ENCODE peak calls at places on chromosome 20, in ten cellular contexts. B, S, A, R, Z, U, P, F, J and H are unnamed samples.

GRCh38 chr20:43914697-43915208 is at the start of gene TOX2:
- DNase-seq in R (no peak), J (no peak), S (no peak), Z (no peak), B (no peak), U (peak), A (peak), F (peak), P (peak), H (no peak)

GRCh38 chr20:5402903-5403531 is 86.3 kb upstream of the PROKR2 start:
- DNase-seq in J (no peak), U (peak), A (peak), P (no peak), B (no peak), S (no peak), R (no peak), Z (peak), F (peak), H (no peak)

GRCh38 chr20:52593634-52594033 is 378.5 kb upstream of the TSHZ2 start:
- DNase-seq in J (no peak), B (no peak), F (no peak), U (no peak), P (no peak), R (no peak), A (peak), Z (no peak), S (no peak), H (no peak)

GRCh38 chr20:63457737-63458136 is 14.7 kb downstream of the KCNQ2 start:
- DNase-seq in S (no peak), J (no peak), B (no peak), A (peak), U (no peak), R (no peak), F (peak), P (no peak), Z (peak), H (no peak)

GRCh38 chr20:22866757-22867425 is 168.2 kb upstream of the SSTR4 start:
- DNase-seq in A (no peak), P (no peak), J (no peak), Z (peak), F (no peak), U (no peak), B (no peak), S (no peak), R (no peak), H (no peak)

GRCh38 chr20:31817461-31817860 is 1.7 kb upstream of the MYLK2 start:
- DNase-seq in B (no peak), F (no peak), U (no peak), S (no peak), A (no peak), P (no peak), R (peak), J (no peak), Z (no peak), H (no peak)

GRCh38 chr20:63123326-63123725 is 92.6 kb downstream of the YTHDF1 start:
- DNase-seq in S (no peak), R (no peak), U (no peak), J (no peak), B (no peak), F (no peak), P (no peak), Z (no peak), A (no peak), H (no peak)

GRCh38 chr20:16926626-16927025 is 178.5 kb downstream of the OTOR start:
- DNase-seq in P (no peak), R (no peak), F (no peak), S (no peak), Z (no peak), J (no peak), B (no peak), A (no peak), U (no peak), H (no peak)

GRCh38 chr20:61502433-61502832 is 250.4 kb downstream of the CDH4 start:
- DNase-seq in U (no peak), J (no peak), P (no peak), F (no peak), S (no peak), Z (no peak), B (no peak), R (no peak), A (peak), H (no peak)

GRCh38 chr20:37071481-37071911 is 24.3 kb downstream of the RBL1 start:
- DNase-seq in S (no peak), F (no peak), A (peak), Z (peak), R (no peak), B (peak), U (no peak), J (no peak), P (no peak), H (no peak)

GRCh38 chr20:48708630-48709029 is 119.2 kb downstream of the PREX1 start:
- DNase-seq in J (no peak), A (no peak), S (no peak), F (no peak), U (no peak), B (no peak), R (no peak), P (no peak), Z (no peak), H (no peak)

GRCh38 chr20:36307412-36308317 is 1.5 kb downstream of the DLGAP4 start:
- DNase-seq in Z (no peak), J (no peak), U (no peak), F (no peak), B (no peak), S (no peak), P (no peak), R (peak), A (no peak), H (no peak)

GRCh38 chr20:12823742-12824141 is 185.0 kb upstream of the SPTLC3 start:
- DNase-seq in A (no peak), S (no peak), Z (no peak), F (no peak), P (no peak), J (no peak), B (no peak), R (no peak), U (no peak), H (no peak)

GRCh38 chr20:7855545-7855944 is 84.7 kb downstream of the HAO1 start:
- DNase-seq in R (no peak), J (no peak), P (no peak), A (no peak), F (no peak), Z (peak), S (no peak), U (no peak), B (no peak), H (no peak)

GRCh38 chr20:63049191-63049518 is 42.4 kb upstream of the BHLHE23 start:
- DNase-seq in F (no peak), Z (no peak), U (no peak), S (no peak), A (no peak), B (no peak), J (no peak), P (no peak), R (no peak), H (no peak)

GRCh38 chr20:47298624-47299023 is 57.9 kb downstream of the ZMYND8 start:
- DNase-seq in S (no peak), J (no peak), U (no peak), B (no peak), P (no peak), Z (no peak), R (no peak), F (no peak), A (no peak), H (no peak)

GRCh38 chr20:37226889-37227288 is 34.7 kb downstream of the GHRH start:
- DNase-seq in B (peak), Z (no peak), A (no peak), U (no peak), P (peak), J (no peak), F (no peak), S (no peak), R (no peak), H (no peak)

GRCh38 chr20:56520180-56520579 is 4.4 kb upstream of the FAM209A start:
- DNase-seq in R (no peak), Z (no peak), S (no peak), F (no peak), J (no peak), B (no peak), P (no peak), U (no peak), A (no peak), H (no peak)

GRCh38 chr20:20143646-20144045 is 91.3 kb downstream of the CFAP61 start:
- DNase-seq in R (no peak), J (no peak), B (no peak), U (no peak), S (no peak), A (no peak), F (no peak), Z (no peak), P (no peak), H (no peak)

GRCh38 chr20:17647391-17648305 is 34.4 kb downstream of the RRBP1 start:
- DNase-seq in S (no peak), R (no peak), Z (no peak), F (no peak), B (no peak), J (no peak), P (peak), A (no peak), U (no peak), H (no peak)

GRCh38 chr20:12936020-12936419 is 72.8 kb upstream of the SPTLC3 start:
- DNase-seq in S (no peak), B (no peak), J (no peak), U (no peak), A (no peak), F (no peak), R (no peak), P (no peak), Z (peak), H (no peak)